ENCODE peak calls at places on chromosomes 6 and 20, in six cellular contexts. S, I, W, P, V and L are unnamed samples. For H3K27me3, the result is how much of the 10 kb centered on the place peaks cover.

GRCh38 chr20:35006009-35006408 is 50.3 kb downstream of the MYH7B start:
- DNase-seq in S (no peak), I (no peak), W (no peak), P (no peak), V (no peak), L (no peak)

GRCh38 chr6:1482381-1483166 is 93.2 kb downstream of the FOXF2 start:
- DNase-seq in S (no peak), I (no peak), W (no peak), P (no peak), V (peak), L (no peak)

GRCh38 chr6:13908955-13909381 is 15.8 kb upstream of the RNF182 start:
- DNase-seq in S (peak), I (no peak), W (peak), P (peak), V (peak), L (peak)

GRCh38 chr6:160076009-160076408 is 45.6 kb upstream of the SLC22A1 start:
- DNase-seq in S (no peak), I (no peak), W (no peak), P (no peak), V (no peak), L (no peak)

GRCh38 chr6:328184-328670 is 35.9 kb downstream of the DUSP22 start:
- DNase-seq in S (no peak), I (no peak), W (peak), P (no peak), V (peak), L (no peak)

GRCh38 chr6:143176090-143177021 is 115.7 kb downstream of the AIG1 start:
- DNase-seq in S (no peak), I (no peak), W (no peak), P (no peak), V (peak), L (peak)

GRCh38 chr6:158154816-158155215 is 13.2 kb downstream of the SERAC1 start:
- DNase-seq in S (no peak), I (no peak), W (no peak), P (no peak), V (no peak), L (no peak)

GRCh38 chr6:127120109-127120786 is 1.8 kb downstream of the RSPO3 start:
- DNase-seq in S (peak), I (no peak), W (peak), P (peak), V (no peak), L (no peak)

GRCh38 chr6:5379647-5380242 is 118.4 kb downstream of the FARS2 start:
- DNase-seq in S (peak), I (no peak), W (no peak), P (no peak), V (peak), L (peak)

GRCh38 chr6:131112252-131112651 is 23.0 kb upstream of the AKAP7 start:
- DNase-seq in S (no peak), I (no peak), W (no peak), P (no peak), V (no peak), L (no peak)

GRCh38 chr6:166474721-166475565 is 92.2 kb upstream of the MPC1 start:
- DNase-seq in S (no peak), I (no peak), W (no peak), P (no peak), V (no peak), L (no peak)

GRCh38 chr20:56628015-56628872 is 862 bp upstream of the TFAP2C start:
- DNase-seq in S (peak), I (no peak), W (no peak), P (no peak), V (no peak), L (peak)

GRCh38 chr6:25155221-25155620 is 124.0 kb upstream of the CARMIL1 start:
- DNase-seq in S (no peak), I (no peak), W (no peak), P (no peak), V (no peak), L (no peak)

GRCh38 chr6:154615483-154616025 is 105.1 kb upstream of the CNKSR3 start:
- DNase-seq in S (no peak), I (no peak), W (peak), P (peak), V (peak), L (peak)

GRCh38 chr6:28335564-28336283 is at the start of gene ZSCAN31:
- DNase-seq in S (peak), I (peak), W (peak), P (peak), V (peak), L (peak)

GRCh38 chr20:56788041-56788670 is 159.1 kb downstream of the TFAP2C start:
- DNase-seq in S (no peak), I (no peak), W (no peak), P (no peak), V (peak), L (no peak)

GRCh38 chr6:80523531-80523970 is 417.1 kb downstream of the BCKDHB start:
- DNase-seq in S (peak), I (no peak), W (peak), P (peak), V (peak), L (peak)

GRCh38 chr20:40481337-40481736 is 207.7 kb downstream of the MAFB start:
- DNase-seq in S (no peak), I (no peak), W (no peak), P (no peak), V (no peak), L (no peak)

GRCh38 chr6:75246386-75246785 is 2.8 kb upstream of the COX7A2 start:
- DNase-seq in S (no peak), I (no peak), W (no peak), P (no peak), V (no peak), L (no peak)

GRCh38 chr6:169766232-169766631 is 14.8 kb downstream of the ERMARD start:
- DNase-seq in S (no peak), I (no peak), W (no peak), P (no peak), V (peak), L (no peak)

GRCh38 chr6:82084324-82084920 is 163.1 kb downstream of the IBTK start:
- DNase-seq in S (no peak), I (no peak), W (no peak), P (no peak), V (no peak), L (no peak)

GRCh38 chr6:155717369-155717768 is 261.7 kb upstream of the NOX3 start:
- DNase-seq in S (no peak), I (no peak), W (no peak), P (no peak), V (no peak), L (no peak)

GRCh38 chr20:13756551-13756950 is 28.2 kb downstream of the ESF1 start:
- DNase-seq in S (no peak), I (no peak), W (no peak), P (no peak), V (no peak), L (no peak)

GRCh38 chr20:13758884-13759283 is 25.8 kb downstream of the ESF1 start:
- DNase-seq in S (no peak), I (no peak), W (no peak), P (no peak), V (no peak), L (no peak)

GRCh38 chr20:13753436-13754036 is 31.2 kb downstream of the ESF1 start:
- DNase-seq in S (no peak), I (no peak), W (no peak), P (no peak), V (no peak), L (no peak)

GRCh38 chr20:13749811-13750210 is 34.9 kb downstream of the ESF1 start:
- DNase-seq in S (no peak), I (no peak), W (no peak), P (no peak), V (no peak), L (no peak)

GRCh38 chr20:13755809-13756208 is 28.9 kb downstream of the ESF1 start:
- DNase-seq in S (no peak), I (no peak), W (no peak), P (no peak), V (no peak), L (peak)
- TF ChIP-seq CTCF in S (no peak), I (no peak), W (no peak), P (no peak), V (peak), L (peak)

GRCh38 chr6:33312361-33313104 is 1.3 kb downstream of the TAPBP start:
- DNase-seq in S (peak), I (peak), W (peak), P (peak), V (peak), L (peak)
- H3K27ac ChIP-seq in S (no peak), I (peak), W (peak), P (peak), V (peak), L (no peak)

GRCh38 chr20:33014336-33015113 is 7.0 kb downstream of the BPIFB2 start:
- DNase-seq in S (peak), I (no peak), W (no peak), P (no peak), V (no peak), L (no peak)
- H3K27me3 ChIP-seq in S (under half), I (under half), W (under half), P (under half), V (under half), L (under half)

DNA sequence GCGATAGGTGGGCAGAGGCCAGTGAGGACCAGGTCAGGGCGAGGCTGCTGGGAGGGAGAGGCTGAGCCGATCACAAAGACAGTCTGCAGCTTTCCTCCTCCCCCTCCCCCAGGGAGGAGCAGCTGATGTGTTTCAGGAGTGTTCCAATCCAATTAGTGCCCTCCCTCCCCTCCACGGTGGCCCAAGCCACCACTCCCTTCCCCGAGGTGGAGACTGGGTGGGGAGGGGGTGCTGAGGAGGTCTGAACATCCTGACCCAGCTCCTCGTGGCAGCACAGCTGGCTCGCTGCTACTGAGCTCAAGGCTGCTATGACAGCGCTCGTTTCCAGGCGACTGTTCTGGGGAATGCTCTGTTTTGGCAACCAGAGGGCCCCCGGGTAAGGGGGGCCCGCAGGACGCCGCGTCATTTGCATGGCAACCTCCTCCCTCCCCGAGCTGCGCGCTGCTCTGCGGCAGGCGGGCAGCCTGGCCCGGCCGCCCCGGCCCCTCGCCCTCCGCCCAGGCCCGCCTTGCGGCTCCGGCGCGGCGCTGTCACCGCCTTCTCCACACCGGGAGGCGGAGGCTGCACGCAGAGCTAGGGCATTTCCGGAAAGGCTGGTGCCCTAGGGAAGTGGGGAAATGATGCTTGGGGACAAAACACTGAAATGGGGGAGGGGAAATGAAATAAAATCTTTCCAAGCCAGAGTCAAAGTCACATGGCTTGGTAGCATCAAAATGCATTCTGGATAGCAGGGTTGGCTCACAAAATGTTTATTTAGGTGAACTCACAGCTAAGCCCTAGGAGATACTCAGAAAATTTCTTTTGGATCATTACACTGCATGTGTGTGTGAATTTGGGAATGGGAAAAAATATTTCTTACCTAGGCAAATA is 67.4 kb upstream of the PIM1 start:
- DNase-seq in S (peak), I (peak), W (peak), P (peak), V (peak), L (peak)
- TF ChIP-seq CTCF in S (no peak), I (no peak), W (no peak), P (no peak), V (peak), L (no peak)

GRCh38 chr6:150641398-150642139 is 41.9 kb downstream of the PLEKHG1 start:
- DNase-seq in S (no peak), I (no peak), W (no peak), P (no peak), V (no peak), L (no peak)
- H3K27ac ChIP-seq in S (no peak), I (no peak), W (peak), P (no peak), V (no peak), L (no peak)

DNA sequence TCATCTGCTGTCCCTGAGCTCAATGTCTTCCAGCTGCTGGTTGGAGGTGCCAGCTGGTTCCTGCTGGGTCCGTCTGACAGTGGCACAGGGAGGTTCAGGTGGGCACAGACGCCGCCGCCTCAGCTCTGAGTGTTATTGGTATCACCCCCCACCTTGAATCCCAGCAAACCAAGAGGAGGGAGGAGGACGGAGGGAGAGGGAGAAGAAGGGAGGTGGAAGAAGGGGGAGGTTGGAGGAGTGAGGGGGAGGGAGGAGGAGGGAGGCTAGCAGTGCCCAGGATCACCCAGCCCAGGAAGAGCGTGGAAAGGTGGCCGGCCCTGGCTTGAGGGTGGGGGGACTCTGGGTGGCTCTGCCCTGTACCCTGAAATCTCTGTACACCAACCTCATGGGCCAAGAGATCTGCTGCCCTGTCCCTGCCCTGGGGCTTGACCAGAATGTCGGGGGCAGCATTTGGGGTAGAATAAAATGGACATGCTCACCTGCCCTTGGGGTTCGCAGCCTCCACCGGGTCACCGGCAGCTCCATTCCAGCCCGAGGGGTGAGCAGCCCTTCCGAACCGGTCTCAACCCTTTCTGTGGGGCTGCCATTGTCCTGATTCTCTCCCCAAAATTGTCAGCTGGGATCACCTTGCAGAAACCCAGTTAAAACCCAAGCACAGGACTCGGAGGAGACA is 17.1 kb downstream of the NTSR1 start:
- DNase-seq in S (no peak), I (no peak), W (no peak), P (peak), V (no peak), L (no peak)
- H3K27me3 ChIP-seq in S (under half), I (under half), W (under half), P (under half), V (under half), L (under half)